ENCODE peak calls at places on chromosome 17, in six cellular contexts. S is lower lobe of right lung; F is pancreas; B is HAP-1; Y is CD4-positive, alpha-beta memory T cell; U is psoas muscle. T is an unnamed sample.
A peak's percentile ranks its signal among the peaks of the same experiment; 100 is the strongest.

GRCh38 chr17:59620518-59621259 is 994 bp downstream of the CLTC start:
- DNase-seq in S (peak; percentile 47), F (peak; percentile 58), B (peak; percentile 84), Y (peak; percentile 42), U (no peak), T (peak; percentile 42)

GRCh38 chr17:29151567-29151966 is 28.6 kb downstream of the MYO18A start:
- DNase-seq in S (no peak), F (no peak), B (peak; percentile 44), Y (no peak), U (peak; percentile 8), T (no peak)

GRCh38 chr17:31517524-31517923 is 126.0 kb downstream of the RAB11FIP4 start:
- DNase-seq in S (no peak), F (no peak), B (peak; percentile 58), Y (no peak), U (no peak), T (no peak)

GRCh38 chr17:81044764-81045589 is 10.0 kb downstream of the BAIAP2 start:
- DNase-seq in S (peak; percentile 89), F (peak; percentile 56), B (peak; percentile 33), Y (no peak), U (peak; percentile 93), T (no peak)

GRCh38 chr17:80421381-80422090 is 6.6 kb downstream of the ENDOV start:
- DNase-seq in S (peak; percentile 39), F (no peak), B (no peak), Y (no peak), U (peak; percentile 54), T (no peak)

GRCh38 chr17:82424001-82424862 is 5.8 kb upstream of the OGFOD3 start:
- DNase-seq in S (no peak), F (no peak), B (peak; percentile 73), Y (peak; percentile 39), U (no peak), T (peak; percentile 30)

GRCh38 chr17:64777413-64778101 is 115.5 kb upstream of the SMURF2 start:
- DNase-seq in S (peak; percentile 66), F (peak; percentile 45), B (no peak), Y (no peak), U (peak; percentile 65), T (no peak)

GRCh38 chr17:81667754-81668153 is 1.2 kb downstream of the CCDC137 start:
- DNase-seq in S (no peak), F (no peak), B (peak; percentile 54), Y (no peak), U (no peak), T (no peak)

GRCh38 chr17:14228903-14229302 is 7.8 kb downstream of the CDRT15 start:
- DNase-seq in S (no peak), F (no peak), B (no peak), Y (no peak), U (no peak), T (no peak)

GRCh38 chr17:58228679-58229078 is 9.6 kb upstream of the MKS1 start:
- DNase-seq in S (no peak), F (no peak), B (no peak), Y (no peak), U (no peak), T (no peak)

GRCh38 chr17:82229686-82230626 is 1.1 kb downstream of the SLC16A3 start:
- DNase-seq in S (no peak), F (no peak), B (no peak), Y (no peak), U (peak; percentile 61), T (no peak)

GRCh38 chr17:56441331-56441730 is 152.2 kb upstream of the NOG start:
- DNase-seq in S (no peak), F (no peak), B (no peak), Y (no peak), U (no peak), T (no peak)

GRCh38 chr17:76843703-76844484 is 24.3 kb upstream of the MGAT5B start:
- DNase-seq in S (no peak), F (no peak), B (no peak), Y (no peak), U (no peak), T (no peak)

DNA sequence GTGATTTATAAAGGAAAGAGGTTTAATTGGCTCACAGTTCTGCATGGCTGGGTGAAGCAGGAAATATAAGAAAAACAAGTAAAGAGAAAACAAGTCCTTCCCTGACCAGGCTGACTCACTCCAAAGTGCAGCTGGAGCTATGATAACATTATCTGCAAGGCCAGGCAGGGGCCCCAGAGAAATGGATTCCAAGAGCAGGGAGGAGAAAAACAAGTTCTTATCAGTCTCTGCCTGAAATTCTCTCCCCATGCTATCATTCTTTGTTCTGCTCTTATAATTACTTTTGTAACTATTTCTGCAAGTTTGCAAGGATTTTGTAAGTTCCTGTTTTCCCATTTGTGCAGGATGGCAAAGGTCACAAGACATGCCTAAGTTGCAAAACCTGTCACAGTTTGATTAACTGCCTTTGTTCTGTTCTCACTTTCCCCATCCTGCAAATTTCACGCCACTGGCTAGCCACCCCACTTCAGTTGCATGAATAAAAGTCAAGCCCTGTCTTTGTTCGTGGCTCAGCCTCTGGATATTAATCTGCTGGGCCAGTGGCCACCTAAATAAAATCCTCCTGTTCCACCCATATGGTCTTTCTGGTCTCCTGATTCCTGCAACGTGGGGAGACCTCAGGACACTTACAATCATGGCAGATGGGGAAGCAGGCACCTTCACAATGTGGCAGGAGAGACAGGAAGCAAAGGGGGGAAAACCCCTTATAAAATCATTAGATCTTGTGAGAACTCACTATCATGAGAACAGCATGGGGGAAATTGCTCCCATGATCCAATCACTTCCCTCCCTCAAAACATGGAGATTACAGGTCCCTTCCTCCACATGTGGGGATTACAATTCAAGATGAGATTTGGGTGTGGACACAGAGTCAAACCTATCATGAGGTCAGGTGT is 13.1 kb downstream of the ABCA9 start:
- DNase-seq in S (no peak), F (peak; percentile 61), B (no peak), Y (no peak), U (peak; percentile 70), T (no peak)
- H3K27me3 ChIP-seq in S (no peaks in the 10 kb centered on the region), F (no peaks in the 10 kb centered on the region), B (no peaks in the 10 kb centered on the region), Y (no peaks in the 10 kb centered on the region), U (no peaks in the 10 kb centered on the region), T (peaks cover 3% of the 10 kb centered on the region)

DNA sequence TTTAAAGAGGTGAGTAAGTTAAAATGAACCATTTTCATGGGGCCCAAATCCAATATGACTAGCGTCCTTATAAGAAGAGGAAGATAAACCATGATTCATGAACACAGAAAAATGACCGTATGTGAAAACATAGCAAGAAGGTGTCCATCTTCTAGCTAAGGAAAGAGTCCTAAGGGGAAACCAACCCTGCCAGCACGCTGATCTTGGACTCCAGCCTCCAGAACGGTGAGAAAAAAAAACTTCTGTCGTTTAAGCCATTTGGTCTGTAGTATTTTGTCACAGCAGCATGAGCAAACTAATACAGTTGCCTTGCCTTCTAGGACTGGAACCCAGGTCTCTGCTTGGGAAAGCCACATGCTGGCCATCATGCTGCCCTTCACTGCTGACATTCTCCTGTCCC is 4.2 kb upstream of the TMEM132E start:
- DNase-seq in S (no peak), F (no peak), B (no peak), Y (no peak), U (no peak), T (no peak)
- H3K27me3 ChIP-seq in S (peaks cover 68% of the 10 kb centered on the region), F (peaks cover 4% of the 10 kb centered on the region), B (peaks cover 28% of the 10 kb centered on the region), Y (peaks cover 34% of the 10 kb centered on the region), U (no peaks in the 10 kb centered on the region), T (peaks cover 20% of the 10 kb centered on the region)

DNA sequence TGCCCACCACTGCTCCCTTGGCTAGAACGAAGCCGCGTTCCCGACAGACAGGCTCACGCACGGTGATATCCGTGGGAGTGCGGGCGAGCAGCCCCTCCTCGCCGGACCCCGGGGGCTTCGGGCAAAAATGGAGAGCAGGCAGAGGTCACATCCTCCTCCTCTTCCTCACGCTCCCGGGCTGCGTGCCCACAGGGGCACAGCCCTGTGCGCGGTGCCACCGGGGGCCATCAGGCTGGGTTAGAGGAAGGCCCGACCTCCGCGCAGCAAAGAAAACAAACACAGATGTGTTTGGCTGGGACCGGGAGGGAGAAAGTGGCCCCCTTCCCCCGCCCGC is 519 bp upstream of the NTN1 start:
- DNase-seq in S (no peak), F (peak; percentile 21), B (no peak), Y (no peak), U (peak; percentile 52), T (no peak)
- H3K27me3 ChIP-seq in S (peaks cover 75% of the 10 kb centered on the region), F (no peaks in the 10 kb centered on the region), B (peaks cover 8% of the 10 kb centered on the region), Y (peaks cover 39% of the 10 kb centered on the region), U (no peaks in the 10 kb centered on the region), T (peaks cover 43% of the 10 kb centered on the region)

GRCh38 chr17:7440113-7440822 is 956 bp downstream of the FGF11 start:
- DNase-seq in S (peak; percentile 72), F (peak; percentile 66), B (peak; percentile 31), Y (no peak), U (peak; percentile 86), T (no peak)
- H3K27me3 ChIP-seq in S (peaks cover 43% of the 10 kb centered on the region), F (no peaks in the 10 kb centered on the region), B (no peaks in the 10 kb centered on the region), Y (peaks cover 38% of the 10 kb centered on the region), U (no peaks in the 10 kb centered on the region), T (peaks cover 28% of the 10 kb centered on the region)

GRCh38 chr17:47781397-47781796 is 40.2 kb downstream of the OSBPL7 start:
- DNase-seq in S (no peak), F (no peak), B (no peak), Y (no peak), U (no peak), T (no peak)

GRCh38 chr17:47775181-47775580 is 42.1 kb downstream of the TBX21 start:
- DNase-seq in S (no peak), F (no peak), B (no peak), Y (no peak), U (no peak), T (no peak)

GRCh38 chr17:47776330-47777197 is 43.5 kb downstream of the TBX21 start:
- DNase-seq in S (no peak), F (peak; percentile 29), B (peak; percentile 49), Y (peak; percentile 51), U (no peak), T (no peak)

GRCh38 chr17:47778184-47778635 is 43.4 kb downstream of the OSBPL7 start:
- DNase-seq in S (no peak), F (no peak), B (no peak), Y (no peak), U (no peak), T (no peak)
- H3K27me3 ChIP-seq in S (peaks cover 56% of the 10 kb centered on the region), F (no peaks in the 10 kb centered on the region), B (peaks cover 17% of the 10 kb centered on the region), Y (peaks cover 23% of the 10 kb centered on the region), U (no peaks in the 10 kb centered on the region), T (peaks cover 5% of the 10 kb centered on the region)

GRCh38 chr17:6071528-6072065 is 1.4 kb downstream of the WSCD1 start:
- DNase-seq in S (no peak), F (no peak), B (no peak), Y (no peak), U (no peak), T (no peak)
- H3K27me3 ChIP-seq in S (peaks cover 27% of the 10 kb centered on the region), F (no peaks in the 10 kb centered on the region), B (peaks cover 2% of the 10 kb centered on the region), Y (peaks cover 17% of the 10 kb centered on the region), U (no peaks in the 10 kb centered on the region), T (peaks cover 12% of the 10 kb centered on the region)

DNA sequence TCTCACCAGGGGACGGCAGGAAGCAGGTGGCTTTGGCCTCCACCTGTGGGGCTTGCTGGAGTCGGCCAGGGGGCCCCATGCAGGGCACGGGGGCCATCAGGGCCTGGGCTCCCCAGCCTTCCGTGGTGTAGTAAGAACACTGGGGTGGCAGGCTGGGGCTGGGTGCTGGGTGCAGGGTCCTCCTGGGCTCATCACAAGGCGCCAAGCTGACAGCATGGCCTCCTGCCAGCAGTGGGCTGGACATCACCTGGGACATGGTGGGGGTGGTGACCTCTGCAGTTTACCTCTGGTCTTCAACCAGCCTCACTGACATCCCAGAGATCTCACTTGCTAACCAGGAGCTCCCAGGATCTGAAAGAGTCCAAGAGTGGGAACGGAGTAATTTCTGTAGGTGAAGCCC is 5.3 kb downstream of the TNS4 start:
- DNase-seq in S (no peak), F (no peak), B (no peak), Y (no peak), U (no peak), T (no peak)
- H3K27me3 ChIP-seq in S (no peaks in the 10 kb centered on the region), F (no peaks in the 10 kb centered on the region), B (no peaks in the 10 kb centered on the region), Y (no peaks in the 10 kb centered on the region), U (no peaks in the 10 kb centered on the region), T (no peaks in the 10 kb centered on the region)

GRCh38 chr17:5763595-5763994 is 179.3 kb upstream of the NLRP1 start:
- DNase-seq in S (no peak), F (no peak), B (no peak), Y (no peak), U (no peak), T (no peak)
- H3K27me3 ChIP-seq in S (peaks cover 15% of the 10 kb centered on the region), F (no peaks in the 10 kb centered on the region), B (no peaks in the 10 kb centered on the region), Y (no peaks in the 10 kb centered on the region), U (no peaks in the 10 kb centered on the region), T (no peaks in the 10 kb centered on the region)

T was measured in CD4-positive, CD25-positive, alpha-beta regulatory T cell.